ENCODE peak calls at places on chromosomes 2 and 18, in ten cellular contexts. K is uterus, C is cardiac muscle cell, P is heart right ventricle, S is upper lobe of left lung, J is heart left ventricle, I is esophagus squamous epithelium, B is Panc1, N is A549, F is AG04450. D is an unnamed sample.

GRCh38 chr2:74856004-74856578 is 22.2 kb downstream of the HK2 start:
- DNase-seq in K (no peak), C (peak; percentile 61), P (no peak), S (peak; percentile 88), J (no peak), I (no peak), B (no peak), N (no peak), F (no peak), D (no peak)

GRCh38 chr18:27599202-27599829 is 414.2 kb upstream of the CHST9 start:
- DNase-seq in K (no peak), C (peak; percentile 72), P (peak; percentile 9), S (no peak), J (peak; percentile 14), I (no peak), B (no peak), N (peak; percentile 11), F (no peak), D (no peak)

GRCh38 chr2:240809276-240809675 is 10.7 kb downstream of the KIF1A start:
- DNase-seq in K (no peak), C (no peak), P (no peak), S (no peak), J (no peak), I (no peak), B (no peak), N (no peak), F (no peak), D (peak; percentile 24)

GRCh38 chr2:86238354-86238753 is 39.1 kb downstream of the MRPL35 start:
- DNase-seq in K (no peak), C (no peak), P (no peak), S (no peak), J (no peak), I (no peak), B (no peak), N (no peak), F (no peak), D (no peak)

GRCh38 chr2:174535757-174536703 is 49.2 kb upstream of the GPR155 start:
- DNase-seq in K (no peak), C (no peak), P (no peak), S (no peak), J (no peak), I (no peak), B (no peak), N (no peak), F (no peak), D (no peak)

GRCh38 chr2:50529600-50530218 is 502.2 kb downstream of the NRXN1 start:
- DNase-seq in K (no peak), C (peak; percentile 64), P (no peak), S (no peak), J (no peak), I (no peak), B (peak; percentile 35), N (peak; percentile 8), F (peak; percentile 15), D (no peak)

GRCh38 chr2:71830497-71831207 is 317.0 kb downstream of the CYP26B1 start:
- DNase-seq in K (no peak), C (no peak), P (no peak), S (no peak), J (no peak), I (no peak), B (no peak), N (no peak), F (no peak), D (no peak)

GRCh38 chr2:204272089-204272488 is 273.2 kb upstream of the PARD3B start:
- DNase-seq in K (no peak), C (no peak), P (no peak), S (no peak), J (no peak), I (no peak), B (no peak), N (no peak), F (no peak), D (no peak)

GRCh38 chr2:59301466-59302402 is 1060.6 kb upstream of the FANCL start:
- DNase-seq in K (peak; percentile 21), C (peak; percentile 85), P (peak; percentile 41), S (peak; percentile 38), J (peak; percentile 29), I (no peak), B (peak; percentile 17), N (peak; percentile 7), F (peak; percentile 37), D (no peak)

GRCh38 chr2:214076527-214076926 is 334.3 kb upstream of the VWC2L start:
- DNase-seq in K (no peak), C (no peak), P (no peak), S (no peak), J (no peak), I (no peak), B (no peak), N (peak; percentile 3), F (no peak), D (no peak)

GRCh38 chr2:74985983-74986382 is 27.5 kb downstream of the POLE4 start:
- DNase-seq in K (no peak), C (no peak), P (no peak), S (no peak), J (no peak), I (no peak), B (no peak), N (no peak), F (no peak), D (no peak)

GRCh38 chr2:20222769-20223344 is 2.1 kb downstream of the SDC1 start:
- DNase-seq in K (no peak), C (no peak), P (no peak), S (no peak), J (no peak), I (no peak), B (no peak), N (no peak), F (no peak), D (no peak)

GRCh38 chr2:197932374-197932773 is 128.0 kb downstream of the PLCL1 start:
- DNase-seq in K (no peak), C (no peak), P (no peak), S (no peak), J (no peak), I (no peak), B (no peak), N (no peak), F (no peak), D (no peak)

GRCh38 chr2:40488927-40489677 is 37.2 kb upstream of the SLC8A1 start:
- DNase-seq in K (peak; percentile 49), C (peak; percentile 55), P (no peak), S (no peak), J (no peak), I (no peak), B (no peak), N (no peak), F (no peak), D (no peak)

GRCh38 chr2:232456296-232457120 is 555 bp downstream of the ALPI start:
- DNase-seq in K (no peak), C (no peak), P (no peak), S (peak; percentile 19), J (no peak), I (no peak), B (no peak), N (no peak), F (no peak), D (peak; percentile 21)

GRCh38 chr2:85413592-85414421 is 3.6 kb upstream of the CAPG start:
- DNase-seq in K (peak; percentile 69), C (peak; percentile 23), P (no peak), S (peak; percentile 72), J (no peak), I (no peak), B (no peak), N (no peak), F (no peak), D (no peak)

GRCh38 chr18:3016584-3017292 is 3.8 kb upstream of the LPIN2 start:
- DNase-seq in K (no peak), C (no peak), P (no peak), S (no peak), J (no peak), I (no peak), B (no peak), N (no peak), F (no peak), D (no peak)

GRCh38 chr2:191001032-191001431 is 12.9 kb downstream of the STAT1 start:
- DNase-seq in K (no peak), C (no peak), P (no peak), S (no peak), J (no peak), I (no peak), B (no peak), N (no peak), F (no peak), D (no peak)

GRCh38 chr2:235050992-235051351 is 99.2 kb downstream of the SH3BP4 start:
- DNase-seq in K (peak; percentile 81), C (peak; percentile 36), P (peak; percentile 94), S (peak; percentile 91), J (peak; percentile 93), I (peak; percentile 26), B (no peak), N (no peak), F (peak; percentile 59), D (peak; percentile 80)
- TF ChIP-seq CTCF in K (no peak), C (no peak), P (no peak), S (no peak), J (no peak), I (peak; percentile 52), B (no peak), N (no peak), F (no peak), D (no peak)

GRCh38 chr2:237090906-237091305 is 5.2 kb downstream of the COPS8 start:
- DNase-seq in K (no peak), C (no peak), P (no peak), S (no peak), J (no peak), I (no peak), B (no peak), N (no peak), F (no peak), D (no peak)
- H3K27ac ChIP-seq in K (peak overlapping the region; percentile 66), C (no peak overlapping the region), P (no peak overlapping the region), S (no peak overlapping the region), J (no peak overlapping the region), I (peak overlapping the region; percentile 79), B (no peak overlapping the region), N (no peak overlapping the region), F (no peak overlapping the region), D (no peak overlapping the region)

GRCh38 chr2:38178556-38179419 is 102.8 kb upstream of the CYP1B1 start:
- DNase-seq in K (peak; percentile 52), C (no peak), P (peak; percentile 23), S (peak; percentile 40), J (no peak), I (no peak), B (no peak), N (peak; percentile 19), F (no peak), D (no peak)
- H3K4me3 ChIP-seq in K (no peak overlapping the region), C (no peak overlapping the region), P (no peak overlapping the region), S (no peak overlapping the region), J (no peak overlapping the region), I (no peak overlapping the region), B (no peak overlapping the region), N (no peak overlapping the region), F (no peak overlapping the region), D (no peak overlapping the region)

GRCh38 chr18:43170586-43170985 is 55.1 kb upstream of the RIT2 start:
- DNase-seq in K (no peak), C (no peak), P (no peak), S (no peak), J (no peak), I (no peak), B (no peak), N (no peak), F (no peak), D (no peak)
- TF ChIP-seq CTCF in K (no peak), C (no peak), P (no peak), S (no peak), J (no peak), I (no peak), B (no peak), N (no peak), F (no peak), D (no peak)

GRCh38 chr18:59730896-59731295 is 33.7 kb upstream of the CCBE1 start:
- DNase-seq in K (no peak), C (no peak), P (no peak), S (no peak), J (no peak), I (no peak), B (no peak), N (no peak), F (no peak), D (no peak)
- H3K27ac ChIP-seq in K (no peak overlapping the region), C (no peak overlapping the region), P (no peak overlapping the region), S (no peak overlapping the region), J (no peak overlapping the region), I (no peak overlapping the region), B (no peak overlapping the region), N (no peak overlapping the region), F (no peak overlapping the region), D (no peak overlapping the region)

D was measured in coronary artery.